ENCODE peak calls at places on chromosomes 2 and 18, in four cellular contexts. One of them, this sample, is unnamed.

GRCh38 chr2:70616168-70616694 is 62.6 kb upstream of the TGFA start:
- DNase-seq in hepatocyte: peak; percentile 67
- DNase-seq in suprapubic skin: no peak
- DNase-seq in OCI-LY7: no peak
- DNase-seq in this sample: no peak

GRCh38 chr2:50049237-50049636 is 894.9 kb upstream of the FSHR start:
- DNase-seq in OCI-LY7: no peak
- DNase-seq in hepatocyte: peak; percentile 32
- DNase-seq in suprapubic skin: no peak
- DNase-seq in this sample: no peak

GRCh38 chr2:197205590-197206215 is 104.9 kb downstream of the ANKRD44 start:
- DNase-seq in suprapubic skin: no peak
- DNase-seq in OCI-LY7: peak; percentile 72
- DNase-seq in hepatocyte: no peak
- DNase-seq in this sample: no peak

GRCh38 chr2:72755647-72756423 is 70.0 kb downstream of the EXOC6B start:
- DNase-seq in suprapubic skin: no peak
- DNase-seq in hepatocyte: peak; percentile 30
- DNase-seq in OCI-LY7: no peak
- DNase-seq in this sample: no peak

GRCh38 chr2:218186355-218186766 is 19.6 kb upstream of the CXCR1 start:
- DNase-seq in hepatocyte: peak; percentile 88
- DNase-seq in OCI-LY7: peak; percentile 79
- DNase-seq in suprapubic skin: no peak
- DNase-seq in this sample: peak; percentile 76

GRCh38 chr2:159617651-159618050 is 1.3 kb upstream of the BAZ2B start:
- DNase-seq in hepatocyte: peak; percentile 30
- DNase-seq in suprapubic skin: no peak
- DNase-seq in OCI-LY7: no peak
- DNase-seq in this sample: no peak

GRCh38 chr18:14975431-14975830 is 227.5 kb downstream of the ANKRD30B start:
- DNase-seq in suprapubic skin: no peak
- DNase-seq in OCI-LY7: no peak
- DNase-seq in hepatocyte: no peak
- DNase-seq in this sample: no peak

GRCh38 chr2:104812281-104812680 is 41.6 kb upstream of the POU3F3 start:
- DNase-seq in hepatocyte: no peak
- DNase-seq in suprapubic skin: no peak
- DNase-seq in OCI-LY7: no peak
- DNase-seq in this sample: no peak

GRCh38 chr2:109377976-109378375 is 235.8 kb downstream of the SEPTIN10 start:
- DNase-seq in hepatocyte: no peak
- DNase-seq in suprapubic skin: peak; percentile 53
- DNase-seq in OCI-LY7: no peak
- DNase-seq in this sample: no peak

GRCh38 chr2:143452817-143453462 is 323.7 kb downstream of the ARHGAP15 start:
- DNase-seq in hepatocyte: no peak
- DNase-seq in OCI-LY7: no peak
- DNase-seq in suprapubic skin: no peak
- DNase-seq in this sample: no peak

GRCh38 chr2:226798422-226799210 is 1.0 kb downstream of the IRS1 start:
- DNase-seq in suprapubic skin: peak; percentile 83
- DNase-seq in OCI-LY7: peak; percentile 89
- DNase-seq in hepatocyte: peak; percentile 71
- DNase-seq in this sample: peak; percentile 69

GRCh38 chr2:12733846-12734245 is 17.1 kb downstream of the TRIB2 start:
- DNase-seq in suprapubic skin: no peak
- DNase-seq in hepatocyte: no peak
- DNase-seq in OCI-LY7: no peak
- DNase-seq in this sample: no peak

DNA sequence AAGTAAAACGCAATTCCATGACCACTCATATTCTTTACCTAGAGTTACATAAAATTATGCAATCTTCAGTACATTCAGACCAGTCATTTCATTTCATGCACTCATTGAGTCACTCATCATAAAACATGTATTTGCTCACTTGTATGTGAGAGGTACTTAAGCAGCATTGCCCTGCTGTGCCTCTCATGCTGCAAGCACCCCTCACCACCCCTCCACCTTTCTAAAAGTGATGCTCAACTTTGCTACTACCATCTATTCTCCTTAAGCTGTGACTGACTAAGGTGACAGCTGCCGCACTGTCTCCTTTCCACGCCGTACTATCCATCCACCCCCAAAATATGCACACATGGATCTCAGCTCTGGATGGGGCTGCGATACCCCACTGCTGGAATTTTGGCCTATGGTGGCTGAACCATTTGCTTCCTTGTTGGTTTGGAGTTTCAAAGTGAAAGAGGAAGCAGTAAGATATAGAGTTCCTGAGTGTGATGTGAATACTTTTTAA is 7.2 kb downstream of the ARHGAP25 start:
- DNase-seq in OCI-LY7: no peak
- DNase-seq in suprapubic skin: no peak
- DNase-seq in hepatocyte: no peak
- DNase-seq in this sample: peak; percentile 1
- H3K4me3 ChIP-seq in OCI-LY7: peak overlapping the region; percentile 29
- H3K4me3 ChIP-seq in suprapubic skin: no peak overlapping the region
- H3K4me3 ChIP-seq in hepatocyte: no peak overlapping the region
- H3K4me3 ChIP-seq in this sample: no peak overlapping the region

DNA sequence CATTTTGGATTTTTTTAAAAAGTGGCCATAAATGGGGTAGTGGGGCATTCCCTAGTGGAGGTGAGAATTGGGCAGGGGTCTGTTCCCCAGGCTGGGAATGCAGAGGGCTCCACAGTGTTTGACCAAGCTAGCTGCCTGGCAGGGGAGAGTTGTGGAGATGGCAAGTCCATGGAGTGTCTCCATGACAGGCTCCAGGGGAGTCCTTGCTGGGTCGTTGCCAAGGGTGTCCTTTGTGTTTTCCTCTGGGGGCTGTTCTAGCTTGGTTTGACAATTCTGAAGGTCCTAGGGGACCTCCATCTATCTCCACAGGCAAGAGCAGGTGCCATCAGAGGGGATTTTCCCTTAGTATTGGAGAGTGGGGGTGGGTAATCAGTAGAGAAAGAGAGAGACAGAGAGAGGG is 265.3 kb downstream of the DYSF start:
- DNase-seq in suprapubic skin: no peak
- DNase-seq in OCI-LY7: no peak
- DNase-seq in hepatocyte: no peak
- DNase-seq in this sample: no peak
- H3K4me1 ChIP-seq in suprapubic skin: peaks cover 24% of the 10 kb centered on the region
- H3K4me1 ChIP-seq in OCI-LY7: no peaks in the 10 kb centered on the region
- H3K4me1 ChIP-seq in hepatocyte: no peaks in the 10 kb centered on the region
- H3K4me1 ChIP-seq in this sample: peaks cover 3% of the 10 kb centered on the region

GRCh38 chr18:35110037-35110436 is 68.8 kb downstream of the MAPRE2 start:
- DNase-seq in suprapubic skin: no peak
- DNase-seq in OCI-LY7: no peak
- DNase-seq in hepatocyte: no peak
- DNase-seq in this sample: no peak

GRCh38 chr18:35114305-35114704 is 73.1 kb downstream of the MAPRE2 start:
- DNase-seq in hepatocyte: no peak
- DNase-seq in suprapubic skin: no peak
- DNase-seq in OCI-LY7: no peak
- DNase-seq in this sample: no peak

GRCh38 chr18:35110554-35111058 is 69.4 kb downstream of the MAPRE2 start:
- DNase-seq in hepatocyte: no peak
- DNase-seq in OCI-LY7: no peak
- DNase-seq in suprapubic skin: no peak
- DNase-seq in this sample: no peak

GRCh38 chr18:35111086-35111485 is 69.9 kb downstream of the MAPRE2 start:
- DNase-seq in hepatocyte: no peak
- DNase-seq in OCI-LY7: no peak
- DNase-seq in suprapubic skin: no peak
- DNase-seq in this sample: no peak

DNA sequence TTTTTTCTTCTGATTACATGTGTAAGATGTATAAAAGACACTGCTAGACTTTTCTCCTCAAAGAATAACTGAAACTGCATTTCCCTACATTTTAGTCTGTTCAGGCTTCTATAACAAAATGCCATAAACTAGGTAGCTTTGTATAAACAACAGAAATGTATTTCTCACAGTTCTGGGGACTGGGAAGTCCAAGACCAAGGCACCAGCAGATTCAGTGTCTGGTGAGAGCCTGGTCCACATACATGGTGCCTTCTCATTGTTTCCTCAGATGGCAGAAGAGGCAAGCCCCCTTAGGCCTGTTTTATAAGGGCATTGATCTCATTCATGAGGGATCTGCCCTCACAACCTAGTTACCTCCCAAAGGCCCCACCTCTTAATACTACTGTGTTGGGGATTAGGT is 71.5 kb downstream of the MAPRE2 start:
- DNase-seq in hepatocyte: no peak
- DNase-seq in OCI-LY7: no peak
- DNase-seq in suprapubic skin: no peak
- DNase-seq in this sample: no peak
- H3K9me3 ChIP-seq in hepatocyte: no peaks in the 10 kb centered on the region
- H3K9me3 ChIP-seq in OCI-LY7: no peaks in the 10 kb centered on the region
- H3K9me3 ChIP-seq in suprapubic skin: no peaks in the 10 kb centered on the region
- H3K9me3 ChIP-seq in this sample: no peaks in the 10 kb centered on the region

DNA sequence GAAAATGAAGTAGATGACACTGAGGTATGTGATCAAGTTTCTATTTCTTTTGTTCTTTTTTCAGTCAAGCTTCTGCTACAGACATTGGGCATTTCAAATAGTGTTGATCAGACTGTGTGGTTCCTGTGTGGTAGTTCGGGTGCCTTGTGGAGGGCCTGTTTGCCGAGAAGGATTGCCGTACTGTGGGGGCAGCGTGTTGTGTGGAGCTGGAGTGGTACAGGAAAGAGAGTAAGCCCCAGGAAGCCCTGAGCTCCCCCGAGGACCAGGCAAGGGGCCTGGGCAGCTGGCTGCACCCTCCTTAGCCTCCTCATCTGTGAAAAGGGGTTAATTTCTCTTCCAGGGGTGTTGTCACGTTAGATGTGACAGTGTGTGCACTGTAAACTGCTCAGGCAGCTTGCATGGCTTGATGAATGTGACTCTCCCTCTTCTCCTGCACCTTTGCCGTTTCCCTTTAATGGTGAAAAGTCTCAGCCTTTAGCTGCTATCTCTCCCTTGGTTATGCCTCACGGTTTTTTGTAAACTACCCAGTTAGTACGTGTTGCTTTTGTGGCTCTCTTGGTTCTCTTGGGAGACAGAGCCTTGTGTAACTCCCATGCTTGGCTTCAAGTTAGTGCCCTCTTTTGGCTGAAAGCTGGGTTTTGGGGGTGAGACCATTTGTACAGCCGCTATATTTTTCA is 19.5 kb downstream of the C2orf74 start:
- DNase-seq in OCI-LY7: no peak
- DNase-seq in suprapubic skin: no peak
- DNase-seq in hepatocyte: no peak
- DNase-seq in this sample: no peak
- H3K4me3 ChIP-seq in OCI-LY7: no peak overlapping the region
- H3K4me3 ChIP-seq in suprapubic skin: no peak overlapping the region
- H3K4me3 ChIP-seq in hepatocyte: no peak overlapping the region
- H3K4me3 ChIP-seq in this sample: no peak overlapping the region

GRCh38 chr2:134369220-134369902 is 115.5 kb downstream of the MGAT5 start:
- DNase-seq in suprapubic skin: no peak
- DNase-seq in hepatocyte: no peak
- DNase-seq in OCI-LY7: no peak
- DNase-seq in this sample: no peak

GRCh38 chr2:134367216-134367615 is 113.3 kb downstream of the MGAT5 start:
- DNase-seq in suprapubic skin: no peak
- DNase-seq in OCI-LY7: no peak
- DNase-seq in hepatocyte: no peak
- DNase-seq in this sample: no peak

GRCh38 chr2:134366359-134366758 is 112.5 kb downstream of the MGAT5 start:
- DNase-seq in suprapubic skin: no peak
- DNase-seq in OCI-LY7: no peak
- DNase-seq in hepatocyte: no peak
- DNase-seq in this sample: no peak

GRCh38 chr2:134371041-134371440 is 117.2 kb downstream of the MGAT5 start:
- DNase-seq in hepatocyte: no peak
- DNase-seq in OCI-LY7: no peak
- DNase-seq in suprapubic skin: no peak
- DNase-seq in this sample: no peak

DNA sequence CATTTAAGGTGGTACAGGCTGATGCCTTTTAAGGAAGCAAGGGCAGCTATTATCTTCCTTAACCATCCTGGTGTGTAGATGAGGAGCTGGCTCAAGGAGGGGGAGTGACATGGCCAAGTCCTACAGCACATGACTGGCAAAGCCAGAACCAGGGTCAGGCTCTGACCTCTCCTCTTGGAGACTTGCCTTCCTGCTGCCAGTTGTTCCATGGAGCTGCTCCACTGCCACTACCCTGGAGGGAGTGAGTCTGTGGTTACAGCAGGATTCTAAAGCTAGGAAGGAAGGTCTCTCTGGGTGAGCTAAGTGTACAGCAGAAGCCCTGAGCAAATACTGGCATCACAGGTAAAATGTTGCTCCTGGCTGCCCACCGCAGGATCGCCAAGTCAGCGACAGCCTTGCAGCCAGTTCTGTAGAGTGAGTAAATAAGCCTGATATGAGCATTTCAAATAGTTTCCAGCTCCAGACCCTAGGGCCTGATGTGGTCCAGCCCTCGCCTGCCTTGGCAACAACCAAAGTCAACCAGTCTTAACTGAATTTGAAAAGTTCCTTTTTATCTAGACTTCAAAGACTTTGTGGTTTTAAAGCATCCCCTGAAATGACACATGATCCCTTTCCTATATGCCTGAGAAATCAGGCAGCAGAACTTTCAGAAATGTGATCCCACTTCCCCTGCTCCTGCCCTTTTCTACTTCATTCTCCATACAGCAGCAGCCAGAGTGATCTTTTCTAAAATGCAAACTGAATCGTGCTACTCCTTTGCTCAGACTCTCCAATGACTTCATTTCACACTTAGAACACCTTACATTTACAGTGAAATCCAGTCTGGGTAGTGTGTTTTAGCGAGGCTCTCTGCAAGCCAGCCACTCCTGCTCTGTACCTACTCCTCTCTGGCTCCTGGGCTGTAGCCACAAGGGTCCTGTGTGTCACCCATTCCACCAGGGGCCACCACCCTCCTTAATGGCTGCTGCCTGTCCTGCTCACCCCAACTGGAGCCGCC is 114.3 kb downstream of the MGAT5 start:
- DNase-seq in suprapubic skin: no peak
- DNase-seq in hepatocyte: peak; percentile 18
- DNase-seq in OCI-LY7: peak; percentile 24
- DNase-seq in this sample: no peak
- H3K4me1 ChIP-seq in suprapubic skin: peaks cover 27% of the 10 kb centered on the region
- H3K4me1 ChIP-seq in hepatocyte: peaks cover 15% of the 10 kb centered on the region
- H3K4me1 ChIP-seq in OCI-LY7: peaks cover 29% of the 10 kb centered on the region
- H3K4me1 ChIP-seq in this sample: no peaks in the 10 kb centered on the region

DNA sequence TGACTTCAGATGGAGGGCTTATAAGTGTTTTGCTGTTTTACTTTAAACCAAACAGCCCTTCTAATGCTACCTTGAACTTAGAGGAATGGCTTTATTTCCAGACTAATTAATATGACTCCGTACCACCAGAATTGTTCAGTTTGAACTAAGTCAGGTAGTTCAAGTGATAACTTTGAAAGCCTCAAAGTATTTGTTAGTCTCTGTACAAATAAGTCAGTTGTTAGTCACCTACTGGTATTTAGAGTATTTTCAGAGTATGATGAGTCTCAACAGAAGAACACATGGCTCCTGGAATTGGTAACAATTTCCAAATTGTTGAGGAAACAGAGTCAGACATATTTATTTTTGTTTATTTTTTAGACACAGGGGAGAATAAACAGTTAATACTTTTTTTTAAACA is 381.8 kb upstream of the NRXN1 start:
- DNase-seq in suprapubic skin: no peak
- DNase-seq in OCI-LY7: no peak
- DNase-seq in hepatocyte: no peak
- DNase-seq in this sample: no peak
- H3K9me3 ChIP-seq in suprapubic skin: no peaks in the 10 kb centered on the region
- H3K9me3 ChIP-seq in OCI-LY7: no peaks in the 10 kb centered on the region
- H3K9me3 ChIP-seq in hepatocyte: no peaks in the 10 kb centered on the region
- H3K9me3 ChIP-seq in this sample: no peaks in the 10 kb centered on the region

GRCh38 chr18:48942554-48943261 is 8.1 kb downstream of the SMAD7 start:
- DNase-seq in hepatocyte: peak; percentile 86
- DNase-seq in suprapubic skin: no peak
- DNase-seq in OCI-LY7: no peak
- DNase-seq in this sample: peak; percentile 38
- H3K4me3 ChIP-seq in hepatocyte: peak overlapping the region; percentile 5
- H3K4me3 ChIP-seq in suprapubic skin: no peak overlapping the region
- H3K4me3 ChIP-seq in OCI-LY7: no peak overlapping the region
- H3K4me3 ChIP-seq in this sample: no peak overlapping the region

This sample was measured in mucosa of descending colon.